ENCODE peak calls at places on chromosomes 5 and 9, in seven cellular contexts. N is NCI-H187; T is adipocyte; C is stimulated activated CD4-positive, alpha-beta T cell treated with anti-CD3 and anti-CD28 coated beads, TNF-alpha, amount 100 ng/mL, for 48 hours; F is activated T-helper 1 cell treated with anti-CD3 and anti-CD28 coated beads, Interleukin-2, amount 50 U/mL, for 16 hours; J is activated effector memory CD4-positive, alpha-beta T cell treated with Interleukin-2 at 50 U/mL for 16 hours; O is substantia nigra. W is an unnamed sample.

GRCh38 chr9:121824651-121825480 is 173.4 kb downstream of the DAB2IP start:
- DNase-seq in O (no peak), N (no peak), C (no peak), F (no peak), J (no peak), T (peak; percentile 11), W (peak; percentile 39)

GRCh38 chr5:76964018-76964417 is 11.2 kb downstream of the CRHBP start:
- DNase-seq in T (no peak), C (no peak), N (no peak), F (no peak), O (no peak), J (no peak), W (no peak)

GRCh38 chr9:124551472-124552339 is 44.5 kb upstream of the NR5A1 start:
- DNase-seq in N (no peak), J (no peak), C (peak; percentile 31), F (no peak), T (peak; percentile 79), O (no peak), W (peak; percentile 72)

GRCh38 chr9:91857291-91857781 is 92.7 kb downstream of the ROR2 start:
- DNase-seq in T (no peak), F (no peak), J (no peak), O (no peak), C (no peak), N (no peak), W (peak; percentile 72)

GRCh38 chr9:129619787-129620668 is 873 bp downstream of the C9orf50 start:
- DNase-seq in O (no peak), F (no peak), T (peak; percentile 70), J (no peak), N (no peak), C (no peak), W (peak; percentile 55)

GRCh38 chr9:99803694-99804093 is 18.0 kb upstream of the NR4A3 start:
- DNase-seq in F (no peak), C (no peak), T (no peak), N (no peak), O (no peak), J (no peak), W (no peak)

GRCh38 chr5:55151923-55152842 is 7.8 kb upstream of the GPX8 start:
- DNase-seq in N (no peak), T (peak; percentile 78), F (no peak), O (no peak), J (no peak), C (no peak), W (no peak)

GRCh38 chr5:44875661-44876250 is 67.0 kb downstream of the MRPS30 start:
- DNase-seq in F (no peak), N (no peak), J (no peak), O (no peak), T (no peak), C (peak; percentile 17), W (no peak)

GRCh38 chr5:142486581-142486980 is 161.8 kb upstream of the SPRY4 start:
- DNase-seq in J (no peak), T (peak; percentile 20), C (no peak), N (no peak), O (no peak), F (no peak), W (no peak)

GRCh38 chr5:99104538-99105132 is 175.8 kb upstream of the CHD1 start:
- DNase-seq in O (no peak), T (peak; percentile 76), N (no peak), J (no peak), C (no peak), F (no peak), W (peak; percentile 19)

GRCh38 chr9:101999441-101999840 is 261.0 kb upstream of the GRIN3A start:
- DNase-seq in O (no peak), F (no peak), J (no peak), C (no peak), T (no peak), N (peak; percentile 45), W (no peak)

GRCh38 chr9:404229-404628 is 189.6 kb downstream of the DOCK8 start:
- DNase-seq in N (no peak), C (no peak), O (no peak), F (no peak), T (no peak), J (no peak), W (no peak)

GRCh38 chr9:4464911-4465513 is 25.3 kb upstream of the SLC1A1 start:
- DNase-seq in T (peak; percentile 81), O (no peak), J (no peak), F (no peak), N (no peak), C (no peak), W (no peak)

GRCh38 chr9:134626576-134627416 is 14.8 kb upstream of the COL5A1 start:
- DNase-seq in O (no peak), C (no peak), F (no peak), J (no peak), T (peak; percentile 71), N (no peak), W (peak; percentile 44)

GRCh38 chr9:79073201-79073600 is 498.6 kb upstream of the TLE4 start:
- DNase-seq in T (no peak), J (no peak), C (no peak), N (no peak), F (no peak), O (no peak), W (no peak)

GRCh38 chr9:76564300-76564699 is 105.3 kb downstream of the GCNT1 start:
- DNase-seq in T (no peak), C (no peak), N (no peak), J (no peak), O (no peak), F (no peak), W (no peak)

GRCh38 chr5:175840050-175840841 is 31.1 kb upstream of the CPLX2 start:
- DNase-seq in J (no peak), T (peak; percentile 26), N (no peak), O (no peak), C (no peak), F (no peak), W (no peak)

GRCh38 chr5:113271015-113271414 is 163.8 kb downstream of the TSSK1B start:
- DNase-seq in J (no peak), N (no peak), F (no peak), T (peak; percentile 49), O (no peak), C (no peak), W (no peak)

GRCh38 chr5:127358274-127358673 is 67.7 kb downstream of the MEGF10 start:
- DNase-seq in J (no peak), F (no peak), C (no peak), N (no peak), T (peak; percentile 75), O (no peak), W (no peak)

GRCh38 chr5:97951139-97951538 is 768.1 kb upstream of the RIOK2 start:
- DNase-seq in O (no peak), N (no peak), F (no peak), C (no peak), T (no peak), J (no peak), W (no peak)

GRCh38 chr5:10111575-10111974 is 138.1 kb downstream of the ATPSCKMT start:
- DNase-seq in N (no peak), C (no peak), F (no peak), J (no peak), T (peak; percentile 78), O (no peak), W (peak; percentile 61)

GRCh38 chr5:147455822-147456221 is 54.0 kb downstream of the DPYSL3 start:
- DNase-seq in J (no peak), T (peak; percentile 74), C (no peak), O (no peak), N (no peak), F (no peak), W (no peak)

GRCh38 chr5:14039576-14039975 is 95.1 kb upstream of the DNAH5 start:
- DNase-seq in T (no peak), N (no peak), O (no peak), F (no peak), C (no peak), J (no peak), W (no peak)

GRCh38 chr5:157312492-157312891 is 46.6 kb downstream of the CYFIP2 start:
- DNase-seq in T (peak; percentile 73), O (no peak), J (peak; percentile 43), C (peak; percentile 45), F (peak; percentile 37), N (no peak), W (peak; percentile 52)

GRCh38 chr5:40233268-40233667 is 446.4 kb upstream of the PTGER4 start:
- DNase-seq in O (no peak), F (no peak), N (no peak), T (peak; percentile 19), C (no peak), J (no peak), W (no peak)

GRCh38 chr9:106897681-106898080 is 34.7 kb downstream of the ZNF462 start:
- DNase-seq in J (no peak), C (no peak), T (no peak), N (no peak), F (no peak), O (no peak), W (no peak)

GRCh38 chr9:130466537-130467217 is 21.9 kb downstream of the ASS1 start:
- DNase-seq in J (no peak), F (no peak), T (no peak), C (no peak), N (no peak), O (no peak), W (no peak)